ENCODE peak calls at places on chromosome 9, in six cellular contexts. E is OCI-LY7, S is GM23338, P is MM.1S, U is GM23248, Y is hepatocyte. Q is an unnamed sample.

GRCh38 chr9:7402704-7403389 is 396.7 kb downstream of the DMAC1 start:
- DNase-seq in E (no peak), S (peak), P (no peak), U (no peak), Y (no peak), Q (no peak)

GRCh38 chr9:138008081-138008841 is 130.7 kb downstream of the CACNA1B start:
- DNase-seq in E (no peak), S (no peak), P (no peak), U (no peak), Y (peak), Q (no peak)

GRCh38 chr9:17135578-17135904 is 701 bp downstream of the CNTLN start:
- DNase-seq in E (no peak), S (peak), P (peak), U (no peak), Y (no peak), Q (peak)

GRCh38 chr9:129675656-129676055 is 10.2 kb downstream of the PRRX2 start:
- DNase-seq in E (no peak), S (no peak), P (no peak), U (peak), Y (peak), Q (no peak)

GRCh38 chr9:706606-707451 is 134.7 kb upstream of the DMRT1 start:
- DNase-seq in E (no peak), S (peak), P (peak), U (peak), Y (peak), Q (peak)

GRCh38 chr9:94900222-94901018 is 173.9 kb downstream of the AOPEP start:
- DNase-seq in E (no peak), S (no peak), P (no peak), U (peak), Y (peak), Q (peak)

GRCh38 chr9:96027271-96028131 is 152.0 kb downstream of the ERCC6L2 start:
- DNase-seq in E (no peak), S (peak), P (no peak), U (peak), Y (peak), Q (no peak)

GRCh38 chr9:16207161-16207560 is 654.3 kb downstream of the CCDC171 start:
- DNase-seq in E (no peak), S (peak), P (peak), U (peak), Y (peak), Q (no peak)

DNA sequence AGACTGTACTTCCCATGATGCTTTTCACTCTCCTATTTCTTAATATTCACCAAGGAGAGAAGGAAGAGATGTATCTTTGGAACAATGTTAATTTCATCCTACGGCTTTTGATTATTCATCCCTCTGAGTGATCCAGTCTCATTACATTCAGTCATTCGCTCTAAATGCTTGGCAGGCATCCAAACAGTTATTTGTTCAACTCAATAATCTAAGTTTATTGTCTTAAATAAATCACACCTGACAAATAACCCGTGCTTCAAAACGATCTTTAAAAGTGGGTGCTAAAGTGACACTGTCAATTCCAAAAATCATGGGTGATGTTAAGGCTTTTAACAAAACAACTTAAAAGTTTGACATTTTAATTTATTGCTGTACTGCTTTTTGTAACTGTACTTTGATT is 233.1 kb downstream of the RASEF start:
- DNase-seq in E (no peak), S (no peak), P (no peak), U (no peak), Y (no peak), Q (peak)
- TF ChIP-seq EZH2phosphoT487 in E (no peak), S (no peak), P (no peak), U (no peak), Y (no peak), Q (no peak)

GRCh38 chr9:73148447-73148937 is 3.2 kb upstream of the ANXA1 start:
- DNase-seq in E (no peak), S (no peak), P (no peak), U (peak), Y (no peak), Q (peak)
- H3K4me2 ChIP-seq in E (no peak), S (no peak), P (no peak), U (peak), Y (peak), Q (peak)

GRCh38 chr9:121842612-121842978 is 191.2 kb downstream of the DAB2IP start:
- DNase-seq in E (no peak), S (no peak), P (no peak), U (peak), Y (peak), Q (peak)
- TF ChIP-seq EZH2phosphoT487 in E (no peak), S (no peak), P (no peak), U (no peak), Y (no peak), Q (no peak)

GRCh38 chr9:36316049-36316448 is 57.8 kb upstream of the GNE start:
- DNase-seq in E (no peak), S (no peak), P (no peak), U (no peak), Y (no peak), Q (no peak)

GRCh38 chr9:36317766-36318165 is 59.5 kb upstream of the GNE start:
- DNase-seq in E (no peak), S (peak), P (no peak), U (no peak), Y (peak), Q (peak)

GRCh38 chr9:36318212-36318802 is 60.1 kb upstream of the GNE start:
- DNase-seq in E (no peak), S (no peak), P (no peak), U (no peak), Y (no peak), Q (no peak)

GRCh38 chr9:36315283-36315682 is 57.0 kb upstream of the GNE start:
- DNase-seq in E (no peak), S (no peak), P (no peak), U (no peak), Y (no peak), Q (no peak)

DNA sequence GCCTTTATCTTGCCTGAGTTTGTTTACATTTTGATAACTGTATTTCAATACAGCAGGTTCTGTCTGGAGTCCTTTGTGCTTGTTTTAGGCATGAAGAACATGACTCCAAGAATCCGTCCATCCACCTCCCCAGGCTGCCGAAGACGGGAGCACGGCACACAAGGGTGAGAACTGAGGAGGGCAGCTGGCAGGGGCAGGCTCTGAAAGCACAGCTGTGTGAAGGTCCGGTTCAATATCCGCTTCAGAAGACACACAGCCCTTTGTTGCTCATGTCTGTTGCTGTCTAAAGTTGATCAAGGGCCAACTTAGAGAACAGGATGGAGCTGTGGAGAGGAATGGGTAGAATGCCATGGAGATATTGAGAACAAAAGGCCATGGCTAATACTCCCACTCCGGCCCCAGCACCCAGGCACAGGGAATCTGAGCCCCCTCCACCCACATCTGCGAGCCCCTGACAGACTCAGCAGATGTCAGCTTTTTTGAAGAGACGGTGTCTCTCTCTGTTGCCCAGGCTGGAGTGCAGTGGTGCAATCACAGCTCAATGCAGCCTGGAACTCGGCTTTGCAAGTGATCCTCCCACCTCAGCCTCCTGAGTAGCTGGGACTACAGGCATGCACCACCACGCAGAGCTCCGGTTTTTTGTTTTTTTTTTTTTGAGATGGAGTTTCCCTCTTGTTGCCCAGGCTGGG is 58.5 kb upstream of the GNE start:
- DNase-seq in E (no peak), S (no peak), P (no peak), U (no peak), Y (no peak), Q (no peak)
- H3K4me2 ChIP-seq in E (no peak), S (no peak), P (no peak), U (no peak), Y (peak), Q (no peak)

GRCh38 chr9:93119953-93120845 is 13.9 kb downstream of the NINJ1 start:
- DNase-seq in E (peak), S (peak), P (no peak), U (peak), Y (peak), Q (peak)

GRCh38 chr9:93119703-93119952 is 14.4 kb downstream of the NINJ1 start:
- DNase-seq in E (no peak), S (no peak), P (no peak), U (no peak), Y (no peak), Q (no peak)

GRCh38 chr9:93122721-93123221 is 11.3 kb downstream of the NINJ1 start:
- DNase-seq in E (no peak), S (no peak), P (no peak), U (no peak), Y (peak), Q (no peak)

GRCh38 chr9:93120846-93121315 is 13.2 kb downstream of the NINJ1 start:
- DNase-seq in E (no peak), S (no peak), P (no peak), U (no peak), Y (no peak), Q (no peak)

DNA sequence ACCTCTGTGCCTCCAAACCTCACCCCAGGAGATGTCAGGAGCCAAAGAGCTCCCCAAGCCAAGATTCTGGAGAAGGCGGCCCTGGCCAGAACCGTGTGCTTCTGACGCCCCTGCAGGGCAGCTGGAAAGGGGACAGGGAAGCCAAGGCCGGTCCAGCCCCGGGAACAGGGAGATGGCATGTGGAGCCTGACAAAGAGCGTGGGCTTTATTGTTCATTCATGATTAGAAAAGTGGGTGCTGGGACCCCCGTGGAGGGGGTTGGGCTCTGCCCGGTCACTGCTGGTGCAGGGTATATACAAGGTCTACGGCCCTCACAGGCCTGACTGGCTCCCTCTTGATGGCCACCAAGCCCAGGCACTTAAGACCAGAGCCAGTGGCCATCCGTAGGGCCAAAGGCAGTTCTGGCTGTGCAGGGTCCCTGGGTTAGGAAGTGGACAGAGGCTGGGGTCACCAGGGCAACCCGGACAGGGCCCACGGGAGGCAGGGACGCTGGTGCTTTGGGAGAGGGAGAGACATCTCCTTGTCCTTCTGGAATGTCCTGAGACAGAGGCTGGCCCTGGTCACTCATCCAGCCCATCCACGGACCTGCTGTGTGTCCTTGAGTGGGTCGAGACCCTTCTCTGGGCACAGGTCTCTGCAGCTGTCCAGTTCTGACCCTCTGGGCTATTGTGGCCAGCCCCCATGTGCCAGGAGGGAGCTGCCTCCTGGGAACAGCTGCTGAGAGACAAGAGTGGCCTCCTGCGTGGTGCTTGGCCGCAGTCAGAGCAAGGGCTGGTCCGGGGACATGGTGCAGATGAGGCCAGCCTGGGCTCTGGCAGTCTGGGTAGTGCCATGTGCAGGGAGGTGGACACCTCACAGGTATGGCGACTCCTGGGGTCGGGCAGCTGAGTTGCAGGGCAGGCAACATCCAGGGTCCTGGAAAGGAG is 12.5 kb downstream of the NINJ1 start:
- DNase-seq in E (no peak), S (no peak), P (no peak), U (no peak), Y (no peak), Q (no peak)
- TF ChIP-seq EZH2phosphoT487 in E (no peak), S (no peak), P (no peak), U (no peak), Y (no peak), Q (no peak)

DNA sequence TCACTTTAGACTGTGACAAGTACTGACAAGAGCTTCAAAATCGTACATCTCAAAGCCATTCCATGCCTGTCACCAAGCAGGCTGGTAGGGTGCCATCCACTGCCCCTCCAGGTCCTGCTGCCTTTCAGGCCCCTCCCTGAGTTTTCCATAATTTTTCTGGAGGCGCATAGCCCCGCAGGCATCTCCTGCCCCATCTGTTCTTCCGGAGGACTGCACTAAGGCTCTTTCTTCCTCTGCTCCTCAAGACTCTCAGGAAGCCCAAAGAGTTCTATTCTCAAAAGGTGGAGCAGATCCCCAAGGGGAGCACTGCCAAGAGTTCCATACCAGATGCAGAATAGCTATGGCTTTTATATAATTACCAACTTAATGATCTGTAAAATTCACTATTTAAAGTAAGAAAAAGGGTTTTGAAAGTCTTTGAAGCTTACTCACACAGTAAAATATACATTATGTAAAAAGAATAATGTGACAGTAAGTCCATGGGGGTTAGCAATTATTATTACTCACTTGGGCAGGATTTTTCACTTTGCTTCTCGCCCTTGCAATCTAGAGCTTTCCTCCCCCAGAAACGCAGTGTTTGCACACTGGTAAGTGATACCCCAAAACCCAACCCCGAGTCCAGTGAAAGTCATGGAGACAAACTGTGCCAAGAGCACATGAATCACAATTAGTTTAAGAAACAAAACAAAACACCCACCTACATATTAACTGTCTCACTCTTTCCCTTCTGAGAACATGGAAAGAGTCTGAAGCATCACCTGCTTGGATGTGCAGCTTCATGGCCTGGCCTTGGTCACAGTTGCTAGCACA is 114.1 kb upstream of the DAPK1 start:
- DNase-seq in E (no peak), S (no peak), P (no peak), U (peak), Y (no peak), Q (no peak)
- H3K4me2 ChIP-seq in E (no peak), S (no peak), P (no peak), U (no peak), Y (no peak), Q (no peak)